ENCODE peak calls at places on chromosomes 5 and 9, in six cellular contexts. I is mesendoderm; P is A673; M is cardiac fibroblast; C is AG10803; G is effector CD4-positive, alpha-beta T cell. F is an unnamed sample.

GRCh38 chr5:147169399-147169798 is 65.4 kb upstream of the STK32A start:
- DNase-seq in I (no peak), P (no peak), M (peak), C (peak), G (no peak), F (peak)

GRCh38 chr9:124652203-124652992 is 118.7 kb downstream of the NR6A1 start:
- DNase-seq in I (peak), P (no peak), M (peak), C (peak), G (no peak), F (peak)

GRCh38 chr5:142008813-142009212 is 4.0 kb downstream of the GNPDA1 start:
- DNase-seq in I (no peak), P (no peak), M (no peak), C (no peak), G (no peak), F (no peak)

GRCh38 chr9:16133032-16133431 is 580.2 kb downstream of the CCDC171 start:
- DNase-seq in I (no peak), P (no peak), M (no peak), C (no peak), G (no peak), F (no peak)

GRCh38 chr9:91681461-91682305 is 258.1 kb upstream of the NFIL3 start:
- DNase-seq in I (peak), P (peak), M (peak), C (peak), G (peak), F (peak)

GRCh38 chr9:127793093-127793708 is 7.4 kb downstream of the CDK9 start:
- DNase-seq in I (no peak), P (no peak), M (no peak), C (no peak), G (no peak), F (no peak)

GRCh38 chr9:23438299-23438907 is 387.6 kb downstream of the ELAVL2 start:
- DNase-seq in I (no peak), P (no peak), M (no peak), C (no peak), G (no peak), F (no peak)

GRCh38 chr5:10250804-10251276 is 760 bp downstream of the CCT5 start:
- DNase-seq in I (peak), P (no peak), M (peak), C (peak), G (no peak), F (peak)

GRCh38 chr5:150258126-150258525 is 31.4 kb downstream of the CAMK2A start:
- DNase-seq in I (no peak), P (peak), M (no peak), C (no peak), G (no peak), F (no peak)

GRCh38 chr5:138789771-138790242 is 36.6 kb downstream of the CTNNA1 start:
- DNase-seq in I (peak), P (peak), M (peak), C (peak), G (no peak), F (peak)

GRCh38 chr5:134738133-134738962 is at the start of gene CAMLG:
- DNase-seq in I (peak), P (peak), M (peak), C (peak), G (peak), F (peak)

GRCh38 chr5:132257131-132258101 is at the start of gene PDLIM4:
- DNase-seq in I (peak), P (peak), M (peak), C (no peak), G (no peak), F (peak)

F was measured in epithelial cell of esophagus.